ENCODE peak calls at places on chromosomes 7 and 10, in nine cellular contexts. One of them, this sample, is unnamed.

GRCh38 chr7:70712942-70713341 is 419.0 kb upstream of the GALNT17 start:
- DNase-seq in H1: no peak
- DNase-seq in K562: no peak
- DNase-seq in thoracic aorta: no peak
- DNase-seq in endodermal cell: no peak
- DNase-seq in cardiac fibroblast: no peak
- DNase-seq in trophoblast cell: no peak
- DNase-seq in AG04450: no peak
- DNase-seq in left ventricle myocardium inferior: no peak
- DNase-seq in this sample: no peak

GRCh38 chr7:131424219-131424822 is 96.6 kb downstream of the MKLN1 start:
- DNase-seq in H1: no peak
- DNase-seq in K562: no peak
- DNase-seq in thoracic aorta: no peak
- DNase-seq in endodermal cell: no peak
- DNase-seq in cardiac fibroblast: peak; percentile 73
- DNase-seq in trophoblast cell: peak; percentile 3
- DNase-seq in AG04450: peak; percentile 7
- DNase-seq in left ventricle myocardium inferior: no peak
- DNase-seq in this sample: no peak

GRCh38 chr7:99393363-99394187 is 14.8 kb downstream of the PDAP1 start:
- DNase-seq in H1: peak; percentile 93
- DNase-seq in K562: peak; percentile 56
- DNase-seq in thoracic aorta: no peak
- DNase-seq in endodermal cell: no peak
- DNase-seq in cardiac fibroblast: no peak
- DNase-seq in trophoblast cell: no peak
- DNase-seq in AG04450: no peak
- DNase-seq in left ventricle myocardium inferior: peak; percentile 64
- DNase-seq in this sample: peak; percentile 67

GRCh38 chr7:144820557-144820956 is 15.3 kb downstream of the TPK1 start:
- DNase-seq in H1: no peak
- DNase-seq in K562: no peak
- DNase-seq in thoracic aorta: no peak
- DNase-seq in endodermal cell: no peak
- DNase-seq in cardiac fibroblast: no peak
- DNase-seq in trophoblast cell: no peak
- DNase-seq in AG04450: no peak
- DNase-seq in left ventricle myocardium inferior: no peak
- DNase-seq in this sample: no peak

GRCh38 chr10:119500796-119501195 is 41.7 kb downstream of the RGS10 start:
- DNase-seq in H1: no peak
- DNase-seq in K562: no peak
- DNase-seq in thoracic aorta: no peak
- DNase-seq in endodermal cell: no peak
- DNase-seq in cardiac fibroblast: no peak
- DNase-seq in trophoblast cell: no peak
- DNase-seq in AG04450: no peak
- DNase-seq in left ventricle myocardium inferior: no peak
- DNase-seq in this sample: no peak

GRCh38 chr7:28940741-28941385 is 17.3 kb downstream of the TRIL start:
- DNase-seq in H1: no peak
- DNase-seq in K562: no peak
- DNase-seq in thoracic aorta: no peak
- DNase-seq in endodermal cell: no peak
- DNase-seq in cardiac fibroblast: no peak
- DNase-seq in trophoblast cell: peak; percentile 81
- DNase-seq in AG04450: no peak
- DNase-seq in left ventricle myocardium inferior: no peak
- DNase-seq in this sample: no peak

GRCh38 chr7:27943261-27943660 is 203.3 kb downstream of the TAX1BP1 start:
- DNase-seq in H1: no peak
- DNase-seq in K562: no peak
- DNase-seq in thoracic aorta: no peak
- DNase-seq in endodermal cell: no peak
- DNase-seq in cardiac fibroblast: no peak
- DNase-seq in trophoblast cell: no peak
- DNase-seq in AG04450: no peak
- DNase-seq in left ventricle myocardium inferior: no peak
- DNase-seq in this sample: no peak

GRCh38 chr7:128151646-128152045 is 89.4 kb upstream of the LEP start:
- DNase-seq in H1: peak; percentile 16
- DNase-seq in K562: no peak
- DNase-seq in thoracic aorta: no peak
- DNase-seq in endodermal cell: no peak
- DNase-seq in cardiac fibroblast: no peak
- DNase-seq in trophoblast cell: no peak
- DNase-seq in AG04450: no peak
- DNase-seq in left ventricle myocardium inferior: no peak
- DNase-seq in this sample: no peak

GRCh38 chr10:34121125-34121973 is 693.7 kb downstream of the PARD3 start:
- DNase-seq in H1: peak; percentile 16
- DNase-seq in K562: no peak
- DNase-seq in thoracic aorta: no peak
- DNase-seq in endodermal cell: no peak
- DNase-seq in cardiac fibroblast: no peak
- DNase-seq in trophoblast cell: no peak
- DNase-seq in AG04450: no peak
- DNase-seq in left ventricle myocardium inferior: no peak
- DNase-seq in this sample: no peak

GRCh38 chr7:55441668-55442305 is 76.7 kb downstream of the LANCL2 start:
- DNase-seq in H1: no peak
- DNase-seq in K562: no peak
- DNase-seq in thoracic aorta: no peak
- DNase-seq in endodermal cell: no peak
- DNase-seq in cardiac fibroblast: peak; percentile 76
- DNase-seq in trophoblast cell: no peak
- DNase-seq in AG04450: peak; percentile 47
- DNase-seq in left ventricle myocardium inferior: no peak
- DNase-seq in this sample: no peak

GRCh38 chr10:5858811-5859210 is 30.9 kb downstream of the ANKRD16 start:
- DNase-seq in H1: no peak
- DNase-seq in K562: no peak
- DNase-seq in thoracic aorta: no peak
- DNase-seq in endodermal cell: peak; percentile 28
- DNase-seq in cardiac fibroblast: no peak
- DNase-seq in trophoblast cell: no peak
- DNase-seq in AG04450: no peak
- DNase-seq in left ventricle myocardium inferior: no peak
- DNase-seq in this sample: no peak

DNA sequence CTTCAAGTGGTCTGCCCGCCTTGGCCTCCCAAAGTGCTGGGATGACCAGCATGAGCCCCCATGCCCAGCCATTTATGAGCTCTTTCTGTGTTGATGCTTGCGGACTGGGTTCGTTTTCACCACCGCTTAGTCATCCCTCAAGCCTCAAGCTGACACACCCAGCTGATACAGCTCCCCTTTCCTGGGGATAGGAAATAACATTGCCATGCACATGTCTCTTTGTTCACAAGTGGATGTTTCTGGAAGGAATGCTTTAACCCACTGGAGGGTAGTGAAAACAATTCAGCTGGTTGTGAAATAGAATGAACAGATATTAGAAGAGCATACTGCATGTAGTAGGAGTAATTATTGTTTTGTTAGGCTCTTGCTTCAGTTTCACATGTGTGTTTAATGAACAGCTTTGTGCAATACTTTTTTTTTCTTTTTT is 8.5 kb upstream of the METTL27 start:
- DNase-seq in H1: no peak
- DNase-seq in K562: peak; percentile 62
- DNase-seq in thoracic aorta: no peak
- DNase-seq in endodermal cell: no peak
- DNase-seq in cardiac fibroblast: peak; percentile 99
- DNase-seq in trophoblast cell: peak; percentile 65
- DNase-seq in AG04450: peak; percentile 94
- DNase-seq in left ventricle myocardium inferior: no peak
- DNase-seq in this sample: no peak
- H3K4me3 ChIP-seq in H1: no peak overlapping the region
- H3K4me3 ChIP-seq in K562: no peak overlapping the region
- H3K4me3 ChIP-seq in thoracic aorta: no peak overlapping the region
- H3K4me3 ChIP-seq in endodermal cell: no peak overlapping the region
- H3K4me3 ChIP-seq in cardiac fibroblast: no peak overlapping the region
- H3K4me3 ChIP-seq in trophoblast cell: no peak overlapping the region
- H3K4me3 ChIP-seq in AG04450: no peak overlapping the region
- H3K4me3 ChIP-seq in left ventricle myocardium inferior: no peak overlapping the region
- H3K4me3 ChIP-seq in this sample: no peak overlapping the region

GRCh38 chr7:79452032-79452494 is 1.4 kb downstream of the MAGI2 start:
- DNase-seq in H1: peak; percentile 77
- DNase-seq in K562: no peak
- DNase-seq in thoracic aorta: peak; percentile 81
- DNase-seq in endodermal cell: peak; percentile 87
- DNase-seq in cardiac fibroblast: peak; percentile 85
- DNase-seq in trophoblast cell: no peak
- DNase-seq in AG04450: peak; percentile 53
- DNase-seq in left ventricle myocardium inferior: peak; percentile 83
- DNase-seq in this sample: peak; percentile 25
- H3K4me3 ChIP-seq in H1: peak overlapping the region; percentile 64
- H3K4me3 ChIP-seq in K562: no peak overlapping the region
- H3K4me3 ChIP-seq in thoracic aorta: peak overlapping the region; percentile 90
- H3K4me3 ChIP-seq in endodermal cell: peak overlapping the region; percentile 83
- H3K4me3 ChIP-seq in cardiac fibroblast: peak overlapping the region; percentile 90
- H3K4me3 ChIP-seq in trophoblast cell: peak overlapping the region; percentile 62
- H3K4me3 ChIP-seq in AG04450: peak overlapping the region; percentile 80
- H3K4me3 ChIP-seq in left ventricle myocardium inferior: peak overlapping the region; percentile 76
- H3K4me3 ChIP-seq in this sample: peak overlapping the region; percentile 89

DNA sequence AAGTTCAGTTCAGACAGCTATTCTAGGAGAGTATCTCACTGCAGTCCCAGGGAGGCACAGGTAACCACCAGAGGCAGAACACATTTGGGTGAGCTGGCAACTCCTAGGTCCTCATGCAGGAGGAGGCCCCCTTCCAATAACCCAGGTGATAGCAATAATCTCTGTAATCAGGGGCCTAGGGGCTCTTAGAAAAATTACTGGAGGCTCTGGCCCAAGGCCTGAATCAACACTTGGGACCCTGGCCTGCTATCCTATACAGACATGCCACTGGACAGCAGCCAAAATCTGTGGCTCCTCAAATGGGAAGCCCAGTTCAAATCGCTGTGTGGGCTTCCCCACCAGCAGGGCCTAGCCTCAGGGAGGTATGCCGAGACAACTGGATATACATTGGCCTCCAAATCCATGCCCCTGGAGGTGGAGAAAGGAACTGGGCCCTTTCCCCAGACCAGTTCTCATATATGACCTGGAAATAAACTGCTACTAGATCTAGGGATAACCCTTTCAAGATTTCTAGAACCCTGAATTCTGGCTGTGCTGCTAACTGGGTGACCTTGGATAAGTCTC is 1.6 kb downstream of the AVPI1 start:
- DNase-seq in H1: no peak
- DNase-seq in K562: peak; percentile 39
- DNase-seq in thoracic aorta: no peak
- DNase-seq in endodermal cell: peak; percentile 80
- DNase-seq in cardiac fibroblast: no peak
- DNase-seq in trophoblast cell: peak; percentile 40
- DNase-seq in AG04450: no peak
- DNase-seq in left ventricle myocardium inferior: no peak
- DNase-seq in this sample: no peak
- H3K4me3 ChIP-seq in H1: peak overlapping the region; percentile 10
- H3K4me3 ChIP-seq in K562: peak overlapping the region; percentile 56
- H3K4me3 ChIP-seq in thoracic aorta: peak overlapping the region; percentile 82
- H3K4me3 ChIP-seq in endodermal cell: no peak overlapping the region
- H3K4me3 ChIP-seq in cardiac fibroblast: peak overlapping the region; percentile 78
- H3K4me3 ChIP-seq in trophoblast cell: no peak overlapping the region
- H3K4me3 ChIP-seq in AG04450: peak overlapping the region; percentile 71
- H3K4me3 ChIP-seq in left ventricle myocardium inferior: peak overlapping the region; percentile 87
- H3K4me3 ChIP-seq in this sample: no peak overlapping the region

DNA sequence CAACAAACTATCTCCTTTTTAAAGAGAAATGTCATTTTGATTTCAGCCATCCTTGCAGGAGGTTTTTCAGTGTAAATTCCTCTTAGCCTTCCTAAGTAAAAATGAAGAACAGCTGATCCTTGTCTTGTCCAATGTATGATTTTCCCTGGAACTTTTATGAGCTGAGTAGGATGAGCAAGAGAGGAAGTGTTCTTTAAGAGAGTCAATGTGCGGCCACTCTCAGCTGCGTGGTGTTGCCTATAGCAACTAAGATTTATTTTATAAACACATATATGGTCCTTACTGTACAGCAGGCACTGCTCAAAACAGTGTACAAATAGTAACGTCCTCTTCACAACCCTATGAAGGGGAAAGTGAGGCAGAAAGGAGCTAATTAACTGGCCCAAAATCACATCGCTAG is 110.2 kb downstream of the PLCE1 start:
- DNase-seq in H1: no peak
- DNase-seq in K562: no peak
- DNase-seq in thoracic aorta: no peak
- DNase-seq in endodermal cell: no peak
- DNase-seq in cardiac fibroblast: peak; percentile 69
- DNase-seq in trophoblast cell: no peak
- DNase-seq in AG04450: peak; percentile 75
- DNase-seq in left ventricle myocardium inferior: no peak
- DNase-seq in this sample: no peak
- H3K4me3 ChIP-seq in H1: no peak overlapping the region
- H3K4me3 ChIP-seq in K562: no peak overlapping the region
- H3K4me3 ChIP-seq in thoracic aorta: no peak overlapping the region
- H3K4me3 ChIP-seq in endodermal cell: no peak overlapping the region
- H3K4me3 ChIP-seq in cardiac fibroblast: no peak overlapping the region
- H3K4me3 ChIP-seq in trophoblast cell: no peak overlapping the region
- H3K4me3 ChIP-seq in AG04450: no peak overlapping the region
- H3K4me3 ChIP-seq in left ventricle myocardium inferior: no peak overlapping the region
- H3K4me3 ChIP-seq in this sample: no peak overlapping the region